ENCODE peak calls at places on chromosomes 2 and 18, in eight cellular contexts. Z is K562; J is adipocyte; D is sigmoid colon; A is A673; R is CD8-positive, alpha-beta T cell; B is ovary; U is HAP-1. H is an unnamed sample. For H3K4me1, the result is how much of the 10 kb centered on the place peaks cover.

GRCh38 chr2:225895126-225895525 is 495.6 kb downstream of the NYAP2 start:
- DNase-seq in U (no peak), A (no peak), D (no peak), J (peak), Z (no peak), R (no peak), B (no peak), H (no peak)

GRCh38 chr2:218022131-218022850 is 19.5 kb upstream of the TNS1 start:
- DNase-seq in D (peak), A (no peak), J (no peak), U (no peak), B (peak), R (no peak), Z (no peak), H (no peak)

GRCh38 chr2:200356794-200357472 is 50.4 kb downstream of the SPATS2L start:
- DNase-seq in B (no peak), A (no peak), Z (no peak), R (no peak), D (no peak), J (peak), U (no peak), H (no peak)

GRCh38 chr2:119422521-119422920 is 9.1 kb upstream of the TMEM37 start:
- DNase-seq in B (no peak), R (no peak), Z (no peak), U (peak), D (no peak), J (no peak), A (no peak), H (no peak)

GRCh38 chr18:44654555-44654954 is 26.1 kb upstream of the SETBP1 start:
- DNase-seq in J (peak), D (no peak), A (no peak), U (no peak), Z (no peak), B (no peak), R (no peak), H (no peak)

GRCh38 chr2:209431701-209432100 is 7.9 kb downstream of the MAP2 start:
- DNase-seq in D (no peak), J (peak), U (no peak), R (no peak), B (no peak), Z (no peak), A (no peak), H (no peak)

GRCh38 chr2:47904903-47905453 is 1.3 kb downstream of the FBXO11 start:
- DNase-seq in U (no peak), A (peak), Z (peak), D (no peak), R (peak), B (peak), J (peak), H (no peak)

GRCh38 chr2:9735335-9735734 is 104.5 kb upstream of the YWHAQ start:
- DNase-seq in U (no peak), D (no peak), A (no peak), R (no peak), Z (no peak), B (no peak), J (no peak), H (no peak)

GRCh38 chr2:241810304-241811208 is 1.6 kb downstream of the NEU4 start:
- DNase-seq in B (no peak), Z (no peak), A (no peak), U (no peak), R (no peak), D (peak), J (no peak), H (no peak)

GRCh38 chr18:56873441-56874140 is 222.4 kb downstream of the WDR7 start:
- DNase-seq in B (no peak), A (peak), Z (no peak), R (no peak), J (no peak), D (no peak), U (peak), H (no peak)

GRCh38 chr2:203893386-203893785 is 25.8 kb downstream of the CTLA4 start:
- DNase-seq in A (no peak), D (peak), U (no peak), Z (no peak), J (peak), B (no peak), R (no peak), H (no peak)

GRCh38 chr2:132837764-132838163 is 167.8 kb upstream of the LYPD1 start:
- DNase-seq in D (no peak), Z (no peak), U (no peak), B (no peak), R (no peak), J (no peak), A (no peak), H (no peak)

GRCh38 chr2:127175821-127176354 is 44.2 kb downstream of the CYP27C1 start:
- DNase-seq in J (peak), B (peak), A (no peak), D (peak), R (no peak), U (no peak), Z (no peak), H (no peak)

GRCh38 chr18:62164855-62165487 is 21.9 kb downstream of the PIGN start:
- DNase-seq in Z (no peak), D (no peak), U (no peak), B (no peak), A (no peak), R (no peak), J (no peak), H (no peak)

GRCh38 chr2:161052214-161052613 is 108.0 kb upstream of the TANK start:
- DNase-seq in A (no peak), J (no peak), Z (no peak), D (no peak), R (no peak), B (no peak), U (no peak), H (no peak)

GRCh38 chr18:55076643-55077218 is 117.5 kb upstream of the CCDC68 start:
- DNase-seq in B (no peak), Z (no peak), U (no peak), J (no peak), A (no peak), D (no peak), R (no peak), H (no peak)

GRCh38 chr2:159090514-159091201 is 122.2 kb downstream of the TANC1 start:
- DNase-seq in R (no peak), U (no peak), A (peak), J (peak), Z (no peak), D (no peak), B (no peak), H (no peak)

GRCh38 chr2:164145093-164145987 is 409.5 kb upstream of the FIGN start:
- DNase-seq in A (no peak), B (no peak), J (peak), U (no peak), R (no peak), D (no peak), Z (no peak), H (no peak)

GRCh38 chr2:222305510-222306392 is 7.0 kb upstream of the PAX3 start:
- DNase-seq in Z (no peak), A (peak), U (no peak), R (no peak), J (peak), D (no peak), B (no peak), H (no peak)

GRCh38 chr2:234873828-234874173 is 78.0 kb upstream of the SH3BP4 start:
- DNase-seq in B (no peak), D (peak), U (no peak), Z (no peak), J (peak), A (no peak), R (no peak), H (no peak)

GRCh38 chr18:3498705-3499451 is 48.9 kb downstream of the TGIF1 start:
- DNase-seq in R (peak), B (peak), Z (no peak), U (peak), D (no peak), A (no peak), J (peak), H (no peak)
- H3K4me3 ChIP-seq in R (peak), B (peak), Z (no peak), U (peak), D (peak), A (no peak), J (peak), H (peak)

DNA sequence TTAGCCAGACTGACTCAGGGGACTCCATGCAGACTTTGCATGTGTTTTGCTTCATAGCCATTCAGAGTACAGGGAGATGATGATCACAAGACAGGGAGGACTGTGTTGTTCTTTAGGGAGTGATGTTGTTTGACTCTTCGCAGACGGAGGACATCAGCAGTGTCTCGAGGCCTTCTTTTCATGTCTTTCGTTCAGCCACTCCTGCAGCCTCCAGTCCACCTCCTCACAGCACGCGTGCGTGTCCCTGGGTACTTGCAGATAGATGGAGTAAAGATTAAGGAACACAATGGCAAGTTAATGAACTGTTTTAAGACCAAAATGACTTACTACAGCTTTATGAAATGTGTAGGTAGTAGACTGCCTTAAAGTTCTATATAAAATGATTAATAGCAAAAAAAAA is 114.7 kb downstream of the MAP4K4 start:
- DNase-seq in D (no peak), J (no peak), Z (no peak), U (no peak), B (no peak), A (no peak), R (no peak), H (no peak)
- H3K4me1 ChIP-seq in D (under half), J (under half), Z (under half), U (under half), B (under half), A (under half), R (under half), H (under half)

GRCh38 chr2:10913501-10914271 is 2.0 kb downstream of the KCNF1 start:
- DNase-seq in R (no peak), D (peak), J (no peak), U (no peak), B (no peak), A (no peak), Z (no peak), H (no peak)
- H3K4me3 ChIP-seq in R (no peak), D (no peak), J (no peak), U (no peak), B (no peak), A (no peak), Z (no peak), H (no peak)

DNA sequence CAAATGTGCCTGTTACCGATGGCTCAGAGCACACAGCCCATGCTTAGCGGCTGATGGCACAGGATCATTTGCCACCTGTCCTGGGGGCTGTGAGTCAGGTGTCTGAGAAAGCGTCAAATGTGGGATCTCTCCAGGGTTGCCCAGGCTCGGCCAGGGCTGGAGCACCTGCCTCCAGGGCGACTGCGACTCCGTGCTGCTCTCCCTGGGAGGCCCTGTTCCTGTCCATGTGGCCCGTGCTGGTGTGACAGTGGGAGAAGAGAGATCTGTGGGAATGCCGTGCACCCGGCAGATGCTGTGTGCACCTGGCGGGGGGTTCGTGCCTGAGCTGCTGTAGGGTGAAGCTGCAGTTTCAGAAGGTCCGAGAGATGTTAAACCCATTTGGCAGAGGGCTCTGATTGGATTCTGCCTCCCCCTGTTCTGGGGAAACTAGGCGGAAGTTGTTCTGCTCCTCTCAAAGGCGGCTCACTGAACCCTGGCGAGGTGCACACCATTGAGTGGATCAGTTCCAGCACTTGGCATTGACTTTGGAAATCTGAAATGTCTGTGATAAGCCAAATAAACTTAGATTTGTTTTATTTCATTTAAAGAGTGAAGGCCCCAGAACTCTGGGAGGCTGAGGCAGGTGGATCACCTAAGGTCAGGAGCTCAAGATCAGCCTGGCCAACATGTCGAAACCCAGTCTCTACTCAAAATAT is 34.7 kb upstream of the TPO start:
- DNase-seq in R (no peak), Z (no peak), J (no peak), B (no peak), U (no peak), D (no peak), A (no peak), H (no peak)
- H3K4me1 ChIP-seq in R (under half), Z (under half), J (under half), B (under half), U (under half), D (under half), A (under half), H (under half)

GRCh38 chr2:85259101-85259590 is 68.6 kb downstream of the TGOLN2 start:
- DNase-seq in D (no peak), A (no peak), U (peak), B (no peak), R (no peak), Z (no peak), J (peak), H (no peak)
- H3K4me3 ChIP-seq in D (no peak), A (no peak), U (no peak), B (no peak), R (no peak), Z (no peak), J (peak), H (no peak)

GRCh38 chr2:237165405-237166276 is 80.0 kb downstream of the COPS8 start:
- DNase-seq in Z (no peak), J (peak), U (no peak), R (no peak), B (no peak), A (peak), D (no peak), H (no peak)

GRCh38 chr2:237170017-237170416 is 84.3 kb downstream of the COPS8 start:
- DNase-seq in J (no peak), D (no peak), U (no peak), B (no peak), A (no peak), R (no peak), Z (no peak), H (no peak)

GRCh38 chr2:237164474-237165047 is 78.9 kb downstream of the COPS8 start:
- DNase-seq in R (no peak), Z (no peak), D (no peak), B (no peak), A (no peak), U (no peak), J (no peak), H (no peak)

GRCh38 chr2:237167038-237167437 is 81.3 kb downstream of the COPS8 start:
- DNase-seq in A (no peak), R (no peak), B (no peak), D (no peak), J (no peak), Z (no peak), U (no peak), H (no peak)

DNA sequence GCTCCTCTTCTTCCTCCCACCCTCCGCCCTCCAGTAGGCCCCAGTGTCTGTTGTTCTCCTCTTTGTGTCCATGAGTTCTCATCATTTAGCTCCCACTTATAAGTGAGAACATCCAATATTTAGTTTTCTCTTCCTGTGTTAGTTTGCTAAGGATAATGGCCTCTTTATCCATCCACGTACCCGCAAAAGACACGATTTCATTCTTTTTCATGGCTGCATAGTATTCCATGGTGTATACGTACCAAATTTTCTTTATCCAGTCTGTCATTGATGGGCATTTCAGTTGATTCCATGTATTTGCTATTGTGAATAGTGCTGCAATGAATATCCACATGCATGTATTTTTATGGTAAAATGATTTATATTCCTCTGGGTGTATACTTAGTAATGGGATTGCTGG is 82.2 kb downstream of the COPS8 start:
- DNase-seq in U (no peak), J (no peak), B (no peak), A (no peak), Z (no peak), R (no peak), D (no peak), H (no peak)
- H3K4me1 ChIP-seq in U (under half), J (under half), B (under half), A (under half), Z (under half), R (under half), D (under half), H (under half)

GRCh38 chr2:197307236-197307932 is 3.2 kb downstream of the ANKRD44 start:
- DNase-seq in A (peak), D (no peak), U (no peak), R (no peak), J (no peak), B (no peak), Z (no peak), H (no peak)
- H3K4me3 ChIP-seq in A (no peak), D (no peak), U (no peak), R (peak), J (no peak), B (no peak), Z (no peak), H (no peak)

GRCh38 chr2:207162319-207162718 is 3.4 kb downstream of the KLF7 start:
- DNase-seq in A (no peak), Z (no peak), B (no peak), R (no peak), D (no peak), J (peak), U (no peak), H (no peak)

GRCh38 chr2:207161247-207161646 is 4.5 kb downstream of the KLF7 start:
- DNase-seq in R (no peak), U (no peak), A (no peak), J (no peak), B (no peak), D (no peak), Z (no peak), H (no peak)

GRCh38 chr2:207160115-207160514 is 5.6 kb downstream of the KLF7 start:
- DNase-seq in A (no peak), U (no peak), J (no peak), D (no peak), R (no peak), B (no peak), Z (no peak), H (no peak)

GRCh38 chr2:207163053-207163814 is 2.5 kb downstream of the KLF7 start:
- DNase-seq in A (no peak), J (peak), B (peak), R (peak), Z (no peak), D (no peak), U (no peak), H (no peak)

DNA sequence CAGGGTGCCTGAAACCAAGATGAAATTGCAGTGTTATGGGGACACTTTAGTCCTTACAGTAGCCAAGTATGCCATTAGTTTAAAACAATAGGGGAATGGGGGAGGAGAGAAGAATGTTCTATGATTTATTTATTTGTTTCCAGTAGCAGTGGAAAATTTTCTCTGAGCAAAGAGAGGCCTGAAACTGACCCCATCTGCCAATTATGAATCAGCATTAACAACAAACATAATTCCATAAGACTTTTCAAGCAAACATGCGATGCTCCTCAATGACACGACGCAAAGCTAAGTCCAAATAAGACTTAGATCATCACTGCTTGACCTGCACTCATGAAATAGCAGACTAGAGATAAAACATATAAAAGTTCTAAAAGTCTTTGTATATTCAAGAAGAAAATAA is 4.0 kb downstream of the KLF7 start:
- DNase-seq in R (no peak), U (no peak), J (peak), D (no peak), A (no peak), B (no peak), Z (no peak), H (no peak)
- H3K4me1 ChIP-seq in R (under half), U (under half), J (under half), D (under half), A (under half), B (under half), Z (under half), H (half or more)

GRCh38 chr2:220025207-220025606 is 397.8 kb downstream of the SLC4A3 start:
- DNase-seq in B (no peak), D (no peak), R (no peak), U (no peak), Z (no peak), A (no peak), J (no peak), H (no peak)
- H3K4me3 ChIP-seq in B (no peak), D (no peak), R (no peak), U (no peak), Z (no peak), A (no peak), J (no peak), H (no peak)

GRCh38 chr2:216885117-216885553 is 25.3 kb upstream of the TNP1 start:
- DNase-seq in J (no peak), D (no peak), U (no peak), R (no peak), B (no peak), Z (no peak), A (no peak), H (no peak)
- H3K4me1 ChIP-seq in J (under half), D (under half), U (under half), R (under half), B (under half), Z (under half), A (under half), H (under half)